ENCODE peak calls at places on chromosomes 7 and 10, in six cellular contexts. B is islet precursor cell, E is NCI-H2107, W is anterior cingulate cortex, S is fibroblast of lung, C is mesothelial cell of epicardium. N is an unnamed sample.

GRCh38 chr10:44069573-44069972 is 315.3 kb downstream of the CXCL12 start:
- DNase-seq in B (no peak), W (no peak), S (no peak), C (no peak), E (no peak), N (no peak)

GRCh38 chr10:17228081-17229015 is at the start of gene VIM:
- DNase-seq in E (no peak), S (peak), C (peak), W (peak), B (peak), N (no peak)

GRCh38 chr7:17234398-17235021 is 63.9 kb upstream of the AHR start:
- DNase-seq in C (no peak), E (no peak), S (peak), B (no peak), W (no peak), N (no peak)

GRCh38 chr10:91597397-91597881 is 35.4 kb downstream of the PPP1R3C start:
- DNase-seq in W (peak), B (no peak), C (no peak), S (peak), E (no peak), N (no peak)

GRCh38 chr7:99679032-99679399 is 780 bp downstream of the CYP3A5 start:
- DNase-seq in C (no peak), B (peak), S (peak), E (no peak), W (no peak), N (no peak)

GRCh38 chr10:131445623-131446022 is 134.1 kb upstream of the TCERG1L start:
- DNase-seq in E (no peak), C (no peak), B (peak), W (no peak), S (no peak), N (no peak)

GRCh38 chr7:1369856-1370657 is 89.2 kb downstream of the MICALL2 start:
- DNase-seq in C (no peak), B (no peak), W (no peak), S (no peak), E (no peak), N (no peak)

GRCh38 chr7:124655990-124656389 is 109.6 kb downstream of the GPR37 start:
- DNase-seq in C (no peak), E (no peak), B (no peak), W (no peak), S (no peak), N (peak)

N was measured in NCI-H510A.